ENCODE peak calls at places on chromosomes 6 and 20, in eight cellular contexts. A is choroid plexus epithelial cell, P is PC-3, H is ascending aorta, F is OCI-LY7, X is type B pancreatic cell, U is WTC11, G is pancreas. V is an unnamed sample.
A peak's percentile ranks its signal among the peaks of the same experiment; 100 is the strongest.

GRCh38 chr20:6051505-6051904 is 2.4 kb downstream of the LRRN4 start:
- DNase-seq in G (peak; percentile 42), H (no peak), A (peak; percentile 59), P (peak; percentile 14), U (no peak), X (no peak), F (no peak), V (no peak)

GRCh38 chr6:15791401-15792137 is 128.7 kb upstream of the DTNBP1 start:
- DNase-seq in P (no peak), X (no peak), G (peak; percentile 17), A (no peak), F (no peak), H (no peak), U (no peak), V (no peak)

GRCh38 chr6:24283043-24283985 is 74.5 kb downstream of the DCDC2 start:
- DNase-seq in P (peak; percentile 84), G (peak; percentile 79), X (no peak), H (no peak), A (peak; percentile 92), U (peak; percentile 74), F (peak; percentile 65), V (peak; percentile 68)

GRCh38 chr6:163412345-163412744 is 2.2 kb upstream of the QKI start:
- DNase-seq in F (no peak), X (no peak), P (no peak), H (no peak), U (no peak), G (no peak), A (no peak), V (no peak)

GRCh38 chr6:64411226-64411625 is 775.6 kb downstream of the PHF3 start:
- DNase-seq in U (no peak), F (no peak), X (no peak), P (no peak), G (no peak), H (no peak), A (peak; percentile 21), V (no peak)

GRCh38 chr20:3090565-3090964 is 6.0 kb upstream of the AVP start:
- DNase-seq in G (no peak), H (no peak), U (no peak), P (no peak), F (peak; percentile 25), A (no peak), X (no peak), V (no peak)

GRCh38 chr20:709864-710761 is 34.5 kb upstream of the SCRT2 start:
- DNase-seq in H (no peak), F (no peak), P (no peak), G (no peak), U (peak; percentile 61), A (no peak), X (no peak), V (no peak)

GRCh38 chr6:29465279-29465678 is 8.3 kb downstream of the OR2H1 start:
- DNase-seq in A (no peak), H (no peak), G (no peak), X (no peak), U (no peak), P (peak; percentile 78), F (no peak), V (no peak)

GRCh38 chr20:62818592-62819493 is 2.0 kb downstream of the COL9A3 start:
- DNase-seq in P (no peak), F (no peak), A (peak; percentile 31), X (no peak), G (peak; percentile 54), U (no peak), H (no peak), V (no peak)

GRCh38 chr6:5082487-5083306 is 2.4 kb upstream of the PPP1R3G start:
- DNase-seq in F (no peak), P (peak; percentile 98), X (no peak), G (no peak), H (no peak), A (peak; percentile 51), U (no peak), V (no peak)

GRCh38 chr6:137819740-137820139 is 47.3 kb upstream of the TNFAIP3 start:
- DNase-seq in F (no peak), A (no peak), G (no peak), X (no peak), U (no peak), P (no peak), H (no peak), V (no peak)

GRCh38 chr6:170124150-170124549 is 166.7 kb downstream of the DLL1 start:
- DNase-seq in A (no peak), P (no peak), F (no peak), G (peak; percentile 2), H (no peak), U (no peak), X (no peak), V (no peak)

GRCh38 chr6:134551245-134551960 is 233.5 kb upstream of the SGK1 start:
- DNase-seq in A (peak; percentile 93), F (no peak), H (no peak), U (no peak), X (no peak), P (peak; percentile 4), G (no peak), V (no peak)

GRCh38 chr6:147677647-147678046 is 169.2 kb downstream of the SAMD5 start:
- DNase-seq in G (no peak), P (no peak), H (no peak), A (no peak), X (no peak), U (no peak), F (no peak), V (no peak)

GRCh38 chr20:919491-919916 is 3.4 kb upstream of the ANGPT4 start:
- DNase-seq in F (no peak), U (no peak), P (no peak), G (no peak), A (no peak), H (no peak), X (no peak), V (no peak)

DNA sequence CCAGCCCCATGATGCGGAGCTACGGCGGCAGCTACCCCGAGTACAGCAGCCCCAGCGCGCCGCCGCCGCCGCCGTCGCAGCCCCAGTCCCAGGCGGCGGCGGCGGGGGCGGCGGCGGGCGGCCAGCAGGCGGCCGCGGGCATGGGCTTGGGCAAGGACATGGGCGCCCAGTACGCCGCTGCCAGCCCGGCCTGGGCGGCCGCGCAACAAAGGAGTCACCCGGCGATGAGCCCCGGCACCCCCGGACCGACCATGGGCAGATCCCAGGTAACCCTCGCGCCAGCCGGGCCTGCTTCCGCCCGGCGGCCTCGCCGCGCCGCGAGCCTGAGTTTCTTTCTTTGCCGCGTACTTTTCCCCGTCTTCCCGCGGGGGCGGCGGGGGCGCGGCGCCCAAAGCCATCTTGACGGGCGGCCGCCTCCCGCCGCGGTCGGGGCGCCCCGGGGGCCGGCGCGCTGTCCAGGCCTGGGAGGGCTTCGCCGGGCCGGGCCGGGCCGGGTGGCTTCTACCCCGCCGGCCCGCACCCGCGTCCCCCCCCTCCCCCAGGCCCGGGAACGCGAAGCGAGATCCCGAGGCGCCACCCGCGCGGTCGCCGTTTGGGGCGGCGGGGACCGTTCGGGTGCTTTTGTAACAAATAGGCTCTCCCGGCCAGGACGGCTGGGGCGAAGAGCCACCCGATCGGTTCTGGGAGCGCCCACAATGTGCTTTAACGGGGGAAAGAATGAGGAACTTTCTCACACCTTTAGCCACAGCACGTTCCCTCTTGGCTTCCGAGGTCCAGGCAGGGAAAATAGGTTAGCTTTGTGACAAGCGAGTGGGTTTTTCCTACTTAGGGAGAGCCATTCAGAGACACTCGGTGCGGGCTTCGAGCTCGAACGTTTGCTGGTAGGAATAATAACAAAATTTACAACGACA is 2.3 kb downstream of the ARID1B start:
- DNase-seq in P (no peak), G (peak; percentile 55), X (no peak), A (no peak), U (peak; percentile 38), F (peak; percentile 80), H (no peak), V (peak; percentile 45)
- TF ChIP-seq CTCF in P (no peak), G (no peak), X (peak; percentile 43), A (no peak), U (no peak), F (no peak), H (peak; percentile 35), V (no peak)

GRCh38 chr6:89792881-89793280 is 26.7 kb downstream of the MDN1 start:
- DNase-seq in H (no peak), U (no peak), F (peak; percentile 69), A (peak; percentile 71), G (no peak), X (no peak), P (peak; percentile 44), V (peak; percentile 53)
- TF ChIP-seq CTCF in H (no peak), U (no peak), F (peak; percentile 76), A (peak; percentile 65), G (no peak), X (peak; percentile 64), P (peak; percentile 52), V (peak; percentile 44)

GRCh38 chr20:50534567-50534966 is 24.4 kb downstream of the PTPN1 start:
- DNase-seq in G (no peak), P (no peak), A (peak; percentile 88), U (no peak), H (no peak), F (no peak), X (no peak), V (no peak)

GRCh38 chr20:50535162-50535561 is 25.0 kb downstream of the PTPN1 start:
- DNase-seq in U (no peak), A (no peak), P (no peak), F (no peak), H (no peak), G (no peak), X (no peak), V (no peak)

GRCh38 chr20:50533061-50533460 is 22.9 kb downstream of the PTPN1 start:
- DNase-seq in U (no peak), H (no peak), X (no peak), G (no peak), P (peak; percentile 56), A (peak; percentile 57), F (no peak), V (no peak)

GRCh38 chr20:50532231-50532630 is 22.0 kb downstream of the PTPN1 start:
- DNase-seq in F (no peak), G (no peak), U (no peak), H (no peak), A (no peak), X (no peak), P (no peak), V (no peak)

GRCh38 chr20:50533464-50533863 is 23.3 kb downstream of the PTPN1 start:
- DNase-seq in G (no peak), H (no peak), U (no peak), A (no peak), X (no peak), F (no peak), P (no peak), V (no peak)
- TF ChIP-seq CTCF in G (no peak), H (no peak), U (no peak), A (no peak), X (no peak), F (no peak), P (no peak), V (no peak)

GRCh38 chr20:33668087-33668790 is 1.5 kb downstream of the ACTL10 start:
- DNase-seq in U (peak; percentile 87), X (peak; percentile 91), F (peak; percentile 88), P (no peak), G (no peak), A (no peak), H (no peak), V (peak; percentile 86)

GRCh38 chr20:33669224-33669623 is 2.5 kb downstream of the ACTL10 start:
- DNase-seq in F (peak; percentile 47), H (no peak), P (no peak), X (no peak), A (no peak), G (no peak), U (no peak), V (no peak)

GRCh38 chr20:33666293-33667244 is at the start of gene ACTL10:
- DNase-seq in P (peak; percentile 95), U (peak; percentile 98), A (peak; percentile 99), X (peak; percentile 94), H (peak; percentile 95), G (peak; percentile 99), F (peak; percentile 94), V (peak; percentile 94)

GRCh38 chr20:33668791-33669155 is 2.0 kb downstream of the ACTL10 start:
- DNase-seq in A (no peak), U (no peak), X (no peak), F (no peak), H (no peak), P (no peak), G (no peak), V (no peak)

GRCh38 chr20:33667245-33668086 is 723 bp downstream of the ACTL10 start:
- DNase-seq in F (peak; percentile 54), G (peak; percentile 87), P (peak; percentile 76), U (no peak), X (peak; percentile 80), H (no peak), A (peak; percentile 82), V (peak; percentile 39)
- TF ChIP-seq CTCF in F (no peak), G (no peak), P (no peak), U (no peak), X (no peak), H (peak; percentile 94), A (no peak), V (no peak)

V was measured in GM10248.